ENCODE peak calls at places on chromosomes 1 and 21, in seven cellular contexts. F is sigmoid colon, Z is heart left ventricle, P is body of pancreas, N is IMR-90, B is A549, H is tibial nerve. Q is an unnamed sample.

GRCh38 chr21:39088831-39089380 is 94.3 kb downstream of the PSMG1 start:
- DNase-seq in F (no peak), Z (peak; percentile 48), P (no peak), N (peak; percentile 82), B (no peak), H (no peak), Q (no peak)

GRCh38 chr1:243364866-243365265 is 109.0 kb downstream of the SDCCAG8 start:
- DNase-seq in F (no peak), Z (no peak), P (no peak), N (no peak), B (no peak), H (no peak), Q (no peak)

GRCh38 chr1:110605446-110605845 is 712 bp downstream of the KCNA2 start:
- DNase-seq in F (no peak), Z (no peak), P (no peak), N (no peak), B (no peak), H (no peak), Q (no peak)

GRCh38 chr1:9058465-9058864 is 11.0 kb downstream of the SLC2A5 start:
- DNase-seq in F (no peak), Z (no peak), P (no peak), N (peak; percentile 34), B (no peak), H (no peak), Q (no peak)

GRCh38 chr1:17633654-17634053 is 94.2 kb downstream of the ARHGEF10L start:
- DNase-seq in F (no peak), Z (no peak), P (no peak), N (peak; percentile 79), B (peak; percentile 29), H (no peak), Q (no peak)

GRCh38 chr1:99650021-99650420 is 4.1 kb downstream of the PALMD start:
- DNase-seq in F (no peak), Z (no peak), P (no peak), N (no peak), B (no peak), H (no peak), Q (no peak)

GRCh38 chr21:37915516-37915915 is 741 bp downstream of the KCNJ6 start:
- DNase-seq in F (no peak), Z (no peak), P (no peak), N (no peak), B (no peak), H (no peak), Q (no peak)

GRCh38 chr1:20686878-20687725 is 25.9 kb upstream of the DDOST start:
- DNase-seq in F (no peak), Z (no peak), P (no peak), N (no peak), B (no peak), H (no peak), Q (no peak)

GRCh38 chr1:209425959-209426358 is 157.6 kb upstream of the CAMK1G start:
- DNase-seq in F (no peak), Z (no peak), P (no peak), N (no peak), B (no peak), H (no peak), Q (no peak)

GRCh38 chr1:59249738-59250137 is 47.2 kb upstream of the FGGY start:
- DNase-seq in F (no peak), Z (no peak), P (no peak), N (no peak), B (no peak), H (no peak), Q (no peak)

GRCh38 chr1:64960731-64961130 is 5.6 kb downstream of the JAK1 start:
- DNase-seq in F (no peak), Z (no peak), P (no peak), N (no peak), B (no peak), H (no peak), Q (no peak)

GRCh38 chr1:58887059-58887458 is 103.2 kb upstream of the JUN start:
- DNase-seq in F (no peak), Z (no peak), P (no peak), N (no peak), B (no peak), H (no peak), Q (no peak)

GRCh38 chr1:78339490-78339889 is 151.3 kb upstream of the PTGFR start:
- DNase-seq in F (no peak), Z (no peak), P (no peak), N (peak; percentile 80), B (no peak), H (no peak), Q (no peak)

GRCh38 chr1:58594556-58594955 is 17.5 kb upstream of the TACSTD2 start:
- DNase-seq in F (no peak), Z (no peak), P (no peak), N (no peak), B (no peak), H (no peak), Q (no peak)

GRCh38 chr21:28899744-28900143 is 92.9 kb downstream of the LTN1 start:
- DNase-seq in F (no peak), Z (no peak), P (no peak), N (peak; percentile 78), B (no peak), H (no peak), Q (no peak)

GRCh38 chr1:53826367-53826766 is 11.7 kb downstream of the NDC1 start:
- DNase-seq in F (no peak), Z (no peak), P (no peak), N (peak; percentile 43), B (peak; percentile 7), H (no peak), Q (no peak)

GRCh38 chr1:234402939-234403338 is 29.7 kb downstream of the COA6 start:
- DNase-seq in F (no peak), Z (no peak), P (no peak), N (no peak), B (no peak), H (no peak), Q (no peak)

GRCh38 chr1:161439280-161440232 is 65.7 kb upstream of the FCGR2A start:
- DNase-seq in F (peak; percentile 62), Z (no peak), P (peak; percentile 33), N (peak; percentile 33), B (peak; percentile 31), H (no peak), Q (peak; percentile 20)

DNA sequence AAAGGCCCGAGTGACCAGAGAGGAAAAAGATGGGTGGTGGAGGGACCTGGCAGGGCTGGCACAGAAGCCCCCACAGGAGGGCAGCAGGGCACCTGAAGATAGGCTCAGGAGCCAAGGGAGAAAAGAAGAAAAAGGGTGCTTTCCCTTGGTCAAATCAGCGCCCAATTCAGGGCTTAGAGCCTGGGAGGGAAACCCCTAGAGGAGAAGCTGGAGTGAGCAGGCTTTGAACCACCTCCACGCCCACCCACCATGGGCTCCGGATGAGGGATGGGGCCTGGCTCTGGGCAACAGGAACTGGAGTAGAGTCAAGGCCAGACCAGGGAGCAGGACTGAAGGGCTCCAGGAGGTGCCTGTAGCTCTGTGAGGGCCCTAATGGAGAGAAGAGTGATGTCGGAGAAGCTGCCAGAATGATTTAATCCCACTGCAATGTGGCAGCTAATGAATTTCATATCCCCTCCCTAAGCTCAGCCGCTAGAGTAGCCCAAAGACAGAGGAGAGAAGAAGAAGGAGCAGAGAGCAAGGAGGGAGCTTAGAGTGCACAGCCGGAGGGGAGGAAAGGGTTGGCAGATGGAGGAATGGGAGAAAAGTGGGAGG is 12.0 kb upstream of the PRELP start:
- DNase-seq in F (no peak), Z (no peak), P (no peak), N (peak; percentile 28), B (no peak), H (no peak), Q (no peak)
- TF ChIP-seq CTCF in F (peak; percentile 40), Z (no peak), P (no peak), N (no peak), B (no peak), H (no peak), Q (no peak)

GRCh38 chr1:154558610-154559495 is at the start of gene UBE2Q1:
- DNase-seq in F (peak; percentile 100), Z (peak; percentile 100), P (peak; percentile 99), N (peak; percentile 99), B (peak; percentile 92), H (peak; percentile 99), Q (peak; percentile 99)
- TF ChIP-seq POLR2A in F (peak; percentile 22), Z (peak; percentile 63), P (peak; percentile 66), N (no peak), B (peak; percentile 73), H (peak; percentile 38), Q (no peak)

GRCh38 chr1:8020032-8020431 is 6.1 kb downstream of the ERRFI1 start:
- DNase-seq in F (no peak), Z (no peak), P (peak; percentile 60), N (peak; percentile 59), B (no peak), H (no peak), Q (no peak)

GRCh38 chr1:8016244-8017241 is 9.6 kb downstream of the ERRFI1 start:
- DNase-seq in F (no peak), Z (no peak), P (no peak), N (no peak), B (no peak), H (no peak), Q (no peak)

GRCh38 chr1:8019229-8019620 is 6.9 kb downstream of the ERRFI1 start:
- DNase-seq in F (no peak), Z (no peak), P (no peak), N (no peak), B (no peak), H (no peak), Q (no peak)

GRCh38 chr1:8017495-8018310 is 8.4 kb downstream of the ERRFI1 start:
- DNase-seq in F (no peak), Z (no peak), P (no peak), N (no peak), B (no peak), H (no peak), Q (no peak)

GRCh38 chr1:8018492-8019228 is 7.4 kb downstream of the ERRFI1 start:
- DNase-seq in F (no peak), Z (no peak), P (no peak), N (no peak), B (no peak), H (no peak), Q (no peak)
- H3K27ac ChIP-seq in F (peak overlapping the region; percentile 99), Z (no peak overlapping the region), P (peak overlapping the region; percentile 57), N (no peak overlapping the region), B (peak overlapping the region; percentile 82), H (no peak overlapping the region), Q (no peak overlapping the region)

GRCh38 chr1:115450641-115451040 is 112.6 kb upstream of the NGF start:
- DNase-seq in F (no peak), Z (no peak), P (no peak), N (no peak), B (no peak), H (no peak), Q (peak; percentile 88)

GRCh38 chr1:115456441-115456961 is 118.5 kb upstream of the NGF start:
- DNase-seq in F (no peak), Z (no peak), P (no peak), N (peak; percentile 67), B (no peak), H (no peak), Q (no peak)

GRCh38 chr1:115454835-115455511 is 116.9 kb upstream of the NGF start:
- DNase-seq in F (peak; percentile 81), Z (peak; percentile 84), P (no peak), N (peak; percentile 81), B (no peak), H (peak; percentile 48), Q (peak; percentile 26)

GRCh38 chr1:115452600-115453329 is 114.7 kb upstream of the NGF start:
- DNase-seq in F (no peak), Z (no peak), P (no peak), N (peak; percentile 51), B (no peak), H (no peak), Q (no peak)

DNA sequence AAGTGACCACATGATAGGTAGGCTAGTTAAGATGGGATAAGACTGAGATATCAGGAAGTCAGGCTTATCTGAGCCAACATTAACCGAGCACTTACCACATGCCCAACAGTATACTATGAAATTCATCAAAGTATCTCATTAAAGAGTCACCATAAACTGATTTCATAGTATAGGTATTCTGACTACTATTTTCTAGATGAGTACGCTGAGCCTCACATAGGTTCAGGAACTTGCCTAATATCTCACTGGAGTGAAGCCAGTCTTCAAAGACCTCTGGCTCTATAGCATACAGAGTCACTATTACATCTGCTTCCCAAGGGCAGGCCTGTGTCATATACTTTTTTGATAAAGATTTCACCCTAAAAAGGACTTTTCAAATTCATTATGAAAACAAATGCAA is 115.6 kb upstream of the NGF start:
- DNase-seq in F (no peak), Z (no peak), P (no peak), N (peak; percentile 37), B (no peak), H (no peak), Q (no peak)
- TF ChIP-seq CTCF in F (no peak), Z (no peak), P (no peak), N (no peak), B (no peak), H (no peak), Q (no peak)

Q was measured in testis.